ENCODE peak calls at places on chromosomes 11 and 22, in five cellular contexts. F is K562, N is H9, L is cardiac fibroblast, E is GM13976. Y is an unnamed sample.

GRCh38 chr11:113168358-113168757 is 146.0 kb upstream of the TTC12 start:
- DNase-seq in N (no peak), L (no peak), F (no peak), E (no peak), Y (no peak)

GRCh38 chr11:108498046-108498815 is at the start of gene POGLUT3:
- DNase-seq in L (peak), N (peak), F (peak), E (peak), Y (peak)

GRCh38 chr11:16001899-16002426 is 354.4 kb downstream of the SOX6 start:
- DNase-seq in L (peak), F (no peak), E (no peak), N (no peak), Y (no peak)

GRCh38 chr11:833114-833791 is 501 bp downstream of the CD151 start:
- DNase-seq in E (peak), F (peak), L (peak), N (no peak), Y (peak)

GRCh38 chr11:67238894-67239794 is 27.1 kb upstream of the GRK2 start:
- DNase-seq in E (no peak), N (no peak), F (peak), L (peak), Y (no peak)

GRCh38 chr11:130449996-130450419 is 1.6 kb downstream of the ADAMTS15 start:
- DNase-seq in E (no peak), L (peak), N (peak), F (peak), Y (no peak)

GRCh38 chr11:31412946-31413345 is 43.3 kb downstream of the DNAJC24 start:
- DNase-seq in L (peak), N (no peak), E (no peak), F (no peak), Y (no peak)

GRCh38 chr11:116614306-116615210 is 158.2 kb downstream of the BUD13 start:
- DNase-seq in F (no peak), N (no peak), E (no peak), L (no peak), Y (no peak)

GRCh38 chr11:107044503-107044902 is 26.2 kb upstream of the GUCY1A2 start:
- DNase-seq in L (peak), E (no peak), F (no peak), N (no peak), Y (no peak)

GRCh38 chr11:75432911-75433321 is at the start of gene KLHL35:
- DNase-seq in E (no peak), N (peak), F (no peak), L (no peak), Y (no peak)

GRCh38 chr11:123035831-123036230 is 26.1 kb downstream of the HSPA8 start:
- DNase-seq in L (no peak), E (no peak), N (no peak), F (no peak), Y (no peak)

GRCh38 chr22:47281126-47282106 is 519.0 kb downstream of the TBC1D22A start:
- DNase-seq in E (no peak), L (no peak), N (no peak), F (no peak), Y (no peak)

GRCh38 chr11:8732748-8733241 is 50.2 kb downstream of the RPL27A start:
- DNase-seq in E (no peak), L (peak), N (no peak), F (no peak), Y (no peak)

GRCh38 chr11:104043678-104044239 is 7.3 kb downstream of the DDI1 start:
- DNase-seq in E (no peak), N (no peak), F (no peak), L (no peak), Y (no peak)

GRCh38 chr11:32418836-32419235 is 16.5 kb downstream of the WT1 start:
- DNase-seq in E (no peak), F (no peak), L (peak), N (no peak), Y (no peak)

GRCh38 chr11:31106326-31106725 is 263.2 kb downstream of the DCDC1 start:
- DNase-seq in L (no peak), N (no peak), F (no peak), E (no peak), Y (no peak)

GRCh38 chr22:32564170-32565001 is 89.8 kb downstream of the FBXO7 start:
- DNase-seq in F (no peak), L (peak), E (no peak), N (no peak), Y (no peak)

GRCh38 chr11:1482581-1483444 is 3.8 kb downstream of the MOB2 start:
- DNase-seq in F (no peak), L (no peak), E (no peak), N (no peak), Y (peak)

GRCh38 chr11:71582309-71582895 is at the start of gene KRTAP5-11:
- DNase-seq in L (no peak), E (no peak), N (no peak), F (no peak), Y (no peak)

GRCh38 chr11:68889948-68890446 is 13.6 kb downstream of the MRPL21 start:
- DNase-seq in N (peak), E (no peak), F (peak), L (peak), Y (no peak)

GRCh38 chr22:38700271-38700788 is 413 bp downstream of the JOSD1 start:
- DNase-seq in F (no peak), L (peak), E (no peak), N (no peak), Y (peak)

GRCh38 chr22:47199261-47199948 is 437.0 kb downstream of the TBC1D22A start:
- DNase-seq in F (no peak), E (no peak), N (peak), L (no peak), Y (no peak)

GRCh38 chr11:40274017-40274416 is 1185.4 kb downstream of the LRRC4C start:
- DNase-seq in L (no peak), E (no peak), N (no peak), F (no peak), Y (no peak)

GRCh38 chr22:17706451-17706900 is 67.8 kb downstream of the BID start:
- DNase-seq in E (peak), N (peak), L (peak), F (peak), Y (peak)

GRCh38 chr11:117076941-117077659 is 21.1 kb downstream of the SIK3 start:
- DNase-seq in N (no peak), L (no peak), E (no peak), F (no peak), Y (no peak)

GRCh38 chr11:86784247-86784681 is 16.1 kb upstream of the PRSS23 start:
- DNase-seq in E (no peak), L (peak), N (no peak), F (no peak), Y (no peak)

GRCh38 chr11:17760102-17761029 is 25.8 kb downstream of the KCNC1 start:
- DNase-seq in L (peak), E (peak), F (peak), N (peak), Y (peak)

GRCh38 chr11:110366234-110366633 is 63.5 kb upstream of the FDX1 start:
- DNase-seq in F (no peak), L (peak), N (no peak), E (no peak), Y (no peak)

GRCh38 chr11:64356498-64357411 is 2.2 kb upstream of the RPS6KA4 start:
- DNase-seq in F (peak), N (peak), E (peak), L (peak), Y (peak)

DNA sequence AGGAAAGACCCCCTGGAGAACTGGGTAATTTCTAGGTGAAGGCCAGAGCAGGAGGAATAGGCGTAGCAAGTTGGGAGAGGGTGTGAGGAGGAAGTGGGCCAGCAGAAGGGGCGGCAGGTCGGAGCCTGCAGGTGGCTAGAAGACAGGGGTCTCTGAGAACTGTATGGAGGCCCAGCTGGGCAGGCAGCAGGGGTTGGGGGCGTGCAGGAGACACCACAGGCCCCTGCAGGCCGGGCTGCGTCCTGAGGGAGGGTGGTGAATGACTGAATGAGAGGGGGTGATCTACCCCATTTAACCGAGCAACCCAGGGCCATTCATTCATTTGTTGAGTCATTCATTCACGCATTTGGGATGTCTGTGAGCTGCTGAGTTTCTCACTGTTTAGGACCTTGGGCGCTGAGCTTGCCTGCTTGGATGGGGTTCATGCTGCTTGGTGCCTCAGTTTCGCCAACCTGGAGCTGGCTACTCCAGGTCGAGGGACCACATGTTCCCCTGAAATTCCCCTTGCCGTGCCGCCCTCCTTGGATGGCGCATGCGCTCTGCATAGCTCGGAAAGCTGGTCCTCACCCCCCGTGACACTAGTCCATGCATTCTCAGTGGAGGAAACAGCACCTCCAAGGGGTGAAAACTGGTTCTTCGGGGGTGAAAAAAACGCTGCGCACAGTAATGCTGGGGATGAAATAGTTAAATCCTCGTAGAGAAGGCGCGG is 15.6 kb downstream of the MPPED1 start:
- DNase-seq in N (no peak), E (no peak), L (no peak), F (peak), Y (no peak)
- TF ChIP-seq CTCF in N (peak), E (no peak), L (no peak), F (no peak), Y (no peak)

GRCh38 chr11:3799143-3799542 is 1.8 kb upstream of the NUP98 start:
- DNase-seq in L (no peak), N (no peak), F (no peak), E (no peak), Y (no peak)

GRCh38 chr11:3795131-3796092 is 1.9 kb downstream of the NUP98 start:
- DNase-seq in E (no peak), F (no peak), L (no peak), N (no peak), Y (no peak)

GRCh38 chr11:3796346-3796745 is 1.0 kb downstream of the NUP98 start:
- DNase-seq in E (no peak), N (no peak), F (no peak), L (no peak), Y (no peak)

GRCh38 chr11:3796796-3797328 is 492 bp downstream of the NUP98 start:
- DNase-seq in E (no peak), F (no peak), N (no peak), L (no peak), Y (no peak)

GRCh38 chr11:3797329-3798090 is at the start of gene NUP98:
- DNase-seq in N (peak), F (peak), L (peak), E (peak), Y (peak)
- TF ChIP-seq CTCF in N (no peak), F (no peak), L (no peak), E (no peak), Y (no peak)

DNA sequence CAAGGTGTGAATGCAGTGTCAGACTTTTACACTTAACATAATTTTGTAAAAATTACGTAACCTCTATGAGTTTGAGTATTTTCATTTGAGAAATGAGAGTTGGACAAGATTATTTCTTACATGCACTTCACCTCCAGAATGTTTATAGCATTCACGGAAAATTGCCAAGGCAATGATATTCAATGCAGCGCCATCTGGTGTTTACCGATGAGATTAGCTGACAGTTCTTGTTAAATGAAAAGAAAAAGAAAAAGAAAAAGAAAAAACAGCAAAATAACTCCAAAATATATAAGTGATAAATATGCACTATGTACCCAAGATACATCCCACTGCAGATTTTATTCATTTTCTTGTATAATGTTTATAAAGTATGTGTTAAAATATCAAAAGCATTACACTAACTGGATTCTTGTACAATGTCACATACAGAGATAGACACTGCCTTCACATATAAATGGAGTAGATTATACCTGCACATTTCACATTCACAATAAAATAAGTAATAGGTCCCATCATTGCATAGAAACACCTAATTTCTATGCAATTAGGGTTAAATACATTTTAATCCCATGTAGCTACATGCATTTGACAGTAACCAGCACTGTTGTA is 976.3 kb upstream of the FAT3 start:
- DNase-seq in E (no peak), F (peak), L (peak), N (no peak), Y (peak)
- TF ChIP-seq CTCF in E (peak), F (peak), L (peak), N (peak), Y (peak)

DNA sequence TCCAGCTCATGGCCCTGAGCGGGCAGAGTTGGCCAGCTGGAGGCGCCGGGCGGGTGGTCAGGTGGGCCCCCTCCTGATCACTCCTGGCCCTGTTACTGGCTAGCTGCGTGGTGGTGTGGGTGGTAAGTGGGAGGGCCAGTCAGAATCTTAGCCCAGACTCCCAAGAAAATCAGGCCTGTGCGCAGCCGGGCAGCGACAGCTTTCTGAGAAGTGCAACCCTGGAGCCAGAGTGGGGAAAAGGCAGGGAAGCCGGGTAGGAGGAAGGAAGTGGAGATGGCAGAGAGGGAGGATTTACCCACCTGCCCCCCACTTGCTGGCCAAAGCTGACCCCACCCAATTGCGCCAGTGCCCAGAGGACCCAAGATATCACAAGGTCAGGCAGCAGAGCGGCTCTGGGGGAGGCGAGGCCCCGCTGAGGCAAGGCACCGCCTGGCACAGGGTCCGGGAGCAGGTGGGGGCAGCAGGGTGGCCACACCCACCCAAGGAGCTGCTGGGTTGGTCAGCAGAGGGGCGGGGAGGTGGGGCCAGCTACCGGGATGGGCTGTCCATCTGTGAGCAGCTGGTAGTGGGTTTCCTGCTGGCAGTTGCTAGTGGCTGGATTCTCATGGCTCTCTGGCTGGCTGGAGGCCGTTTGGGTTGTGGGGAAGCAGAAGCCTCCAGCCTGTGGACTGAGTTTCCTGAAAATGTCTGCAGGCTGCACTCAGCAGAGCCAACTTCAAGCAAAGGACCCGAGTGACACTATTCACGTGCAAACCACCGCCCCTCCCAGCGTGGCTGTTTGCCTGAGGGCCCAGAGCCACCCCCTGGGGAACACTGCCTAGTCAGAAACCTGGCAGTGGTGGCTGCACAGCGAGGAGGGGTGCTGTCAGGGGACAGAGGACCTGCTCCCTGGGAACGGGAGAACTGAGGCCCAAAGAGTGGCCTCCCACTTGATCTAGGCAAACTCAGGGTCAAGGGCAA is 196.3 kb downstream of the IGLL1 start:
- DNase-seq in L (no peak), N (peak), F (no peak), E (peak), Y (no peak)
- TF ChIP-seq CTCF in L (no peak), N (no peak), F (no peak), E (no peak), Y (no peak)

DNA sequence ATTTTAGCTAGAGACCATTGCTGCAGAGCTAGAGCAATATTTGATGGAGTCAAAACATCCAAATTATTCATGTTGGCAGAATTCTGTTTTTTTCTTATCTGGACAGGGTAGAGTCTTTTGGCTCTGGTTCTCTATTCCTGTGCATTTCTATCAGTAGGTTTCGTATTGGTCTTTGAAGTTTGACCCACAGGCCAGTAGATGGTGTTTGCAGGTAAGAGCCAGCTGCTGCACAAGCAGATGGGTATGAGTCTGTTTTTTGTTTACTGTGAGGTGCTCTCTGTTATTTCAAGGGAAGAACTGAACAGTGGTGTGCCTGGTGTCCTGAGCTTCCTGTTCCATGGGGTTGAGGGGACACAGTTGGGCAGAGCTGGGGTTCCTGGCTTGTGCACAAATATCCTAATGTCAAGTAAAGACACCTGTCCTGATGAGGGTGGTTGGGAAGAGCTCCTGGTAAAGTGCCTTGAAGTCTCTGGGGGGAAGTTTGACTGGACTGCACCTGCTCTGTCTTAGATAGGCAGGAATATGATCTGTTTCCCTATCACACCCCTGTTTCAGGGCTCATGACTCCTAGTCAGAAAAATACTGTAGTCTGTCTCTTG is 34.0 kb upstream of the SLC22A25 start:
- DNase-seq in N (no peak), L (no peak), E (no peak), F (peak), Y (no peak)
- TF ChIP-seq CTCF in N (no peak), L (peak), E (no peak), F (peak), Y (no peak)

DNA sequence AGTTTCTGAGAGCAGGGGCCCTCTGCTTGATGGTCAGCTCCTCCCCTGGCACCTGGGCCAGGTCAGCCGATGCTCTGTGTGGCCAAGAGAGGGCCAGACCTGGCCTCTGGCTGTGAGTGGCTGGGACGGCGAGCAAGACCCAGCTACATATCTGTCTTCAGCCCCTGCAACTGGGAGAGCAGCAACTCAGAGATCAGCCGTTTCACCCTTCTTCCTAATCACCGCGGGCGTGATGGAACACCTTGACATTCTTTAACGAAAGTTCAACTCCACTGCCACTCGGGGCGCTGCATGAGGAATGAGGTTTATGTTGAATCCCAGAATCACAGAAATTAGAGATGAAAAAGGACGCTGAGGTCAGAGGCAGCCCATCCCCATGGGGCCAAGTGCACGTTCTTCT is 195.9 kb downstream of the TRIM29 start:
- DNase-seq in L (no peak), F (peak), E (no peak), N (peak), Y (no peak)
- TF ChIP-seq CTCF in L (no peak), F (peak), E (no peak), N (peak), Y (no peak)

GRCh38 chr11:102792604-102793003 is 5.4 kb downstream of the MMP1 start:
- DNase-seq in N (no peak), L (no peak), F (no peak), E (no peak), Y (no peak)

GRCh38 chr11:102791271-102792036 is 6.5 kb downstream of the MMP1 start:
- DNase-seq in F (no peak), E (no peak), L (no peak), N (no peak), Y (no peak)

GRCh38 chr11:102798012-102798746 is at the start of gene MMP1:
- DNase-seq in F (no peak), N (no peak), L (peak), E (no peak), Y (no peak)

GRCh38 chr11:102793677-102794290 is 4.2 kb downstream of the MMP1 start:
- DNase-seq in F (no peak), N (no peak), E (no peak), L (no peak), Y (no peak)

DNA sequence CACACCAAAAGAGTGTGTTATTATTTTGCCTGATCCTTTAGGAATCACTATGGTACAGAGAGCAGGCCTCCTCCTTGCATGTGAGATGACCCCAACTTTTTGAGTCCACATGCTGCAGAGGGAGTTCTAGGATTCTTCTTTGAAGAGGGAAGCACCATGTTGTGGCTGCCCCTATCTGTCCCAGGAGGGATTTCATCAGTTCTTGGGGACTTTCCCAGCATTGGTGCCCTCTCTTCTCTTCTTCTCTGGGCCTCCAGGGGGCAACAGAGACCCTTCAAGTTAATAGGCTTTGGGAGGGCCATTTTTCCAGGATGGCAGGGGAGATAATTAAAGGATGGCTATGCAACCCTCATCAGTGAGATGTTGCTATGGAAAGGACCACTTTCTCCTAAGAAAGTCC is 3.6 kb downstream of the MMP1 start:
- DNase-seq in E (peak), N (peak), F (peak), L (peak), Y (peak)
- TF ChIP-seq CTCF in E (peak), N (peak), F (peak), L (peak), Y (peak)

Y was measured in activated CD8-positive, alpha-beta T cell treated with anti-CD3 and anti-CD28 coated beads for 36 hours.